ENCODE peak calls at places on chromosomes 4 and X, in ten cellular contexts. L, S, T, X, N, G, J, Y, U and Z are unnamed samples. For H3K9me3, the result is how much of the 10 kb centered on the place peaks cover.

GRCh38 chr4:21830272-21830671 is 118.3 kb downstream of the KCNIP4 start:
- DNase-seq in L (no peak), Y (peak), U (no peak), J (no peak), X (no peak), G (no peak), N (no peak), T (no peak), S (no peak), Z (no peak)

GRCh38 chrX:10828640-10829039 is 208.3 kb upstream of the MID1 start:
- DNase-seq in G (peak), L (no peak), X (no peak), J (peak), T (no peak), N (no peak), S (no peak), U (peak), Y (no peak), Z (no peak)

GRCh38 chr4:80173841-80174240 is 23.5 kb upstream of the PRDM8 start:
- DNase-seq in G (no peak), S (no peak), U (no peak), X (no peak), L (no peak), Y (no peak), J (no peak), N (no peak), T (no peak), Z (no peak)

GRCh38 chr4:138259801-138260200 is 17.7 kb upstream of the SLC7A11 start:
- DNase-seq in L (no peak), Y (peak), S (no peak), N (no peak), U (no peak), T (no peak), X (no peak), G (no peak), J (no peak), Z (no peak)

GRCh38 chr4:891747-892146 is 40.4 kb downstream of the GAK start:
- DNase-seq in J (no peak), S (no peak), L (no peak), N (no peak), Y (no peak), X (no peak), G (no peak), U (no peak), T (no peak), Z (no peak)

GRCh38 chrX:130728208-130728607 is 174.8 kb downstream of the ENOX2 start:
- DNase-seq in J (no peak), Y (no peak), T (no peak), G (no peak), S (no peak), L (no peak), U (no peak), N (no peak), X (no peak), Z (no peak)

GRCh38 chrX:22730542-22730941 is 269.2 kb upstream of the DDX53 start:
- DNase-seq in U (no peak), J (no peak), G (no peak), N (no peak), S (no peak), L (no peak), X (no peak), T (no peak), Y (no peak), Z (no peak)

GRCh38 chrX:18676470-18676869 is 4.6 kb upstream of the RS1 start:
- DNase-seq in U (peak), X (no peak), L (no peak), S (peak), Y (no peak), N (no peak), J (no peak), G (no peak), T (no peak), Z (no peak)

GRCh38 chr4:165464813-165465381 is 86.1 kb downstream of the CPE start:
- DNase-seq in T (no peak), N (no peak), Y (peak), G (no peak), S (no peak), X (no peak), L (no peak), J (no peak), U (peak), Z (no peak)

GRCh38 chr4:151400343-151400742 is 8.6 kb upstream of the FHIP1A start:
- DNase-seq in G (no peak), N (no peak), Y (no peak), J (no peak), L (no peak), X (no peak), S (no peak), T (no peak), U (no peak), Z (no peak)

GRCh38 chrX:40773809-40774208 is 38.5 kb upstream of the MED14 start:
- DNase-seq in L (no peak), J (no peak), G (no peak), Y (peak), N (no peak), U (no peak), S (peak), T (no peak), X (no peak), Z (no peak)

GRCh38 chr4:163701915-163702314 is 207.4 kb downstream of the TMA16 start:
- DNase-seq in N (no peak), L (no peak), Y (no peak), U (no peak), J (no peak), S (no peak), X (no peak), T (no peak), G (no peak), Z (no peak)

GRCh38 chrX:20547649-20548051 is 280.9 kb upstream of the RPS6KA3 start:
- DNase-seq in G (peak), S (no peak), Y (no peak), L (peak), X (no peak), N (no peak), T (no peak), J (peak), U (peak), Z (no peak)

GRCh38 chr4:78543424-78544238 is 7.9 kb upstream of the ANXA3 start:
- DNase-seq in U (no peak), J (no peak), X (no peak), S (no peak), L (no peak), T (no peak), Y (peak), N (no peak), G (no peak), Z (no peak)

GRCh38 chrX:15737188-15737956 is 698 bp upstream of the CA5B start:
- DNase-seq in S (no peak), T (no peak), G (no peak), N (no peak), U (no peak), J (no peak), L (no peak), X (no peak), Y (peak), Z (no peak)

GRCh38 chr4:160159457-160159856 is 1056.6 kb downstream of the RAPGEF2 start:
- DNase-seq in S (no peak), J (no peak), X (peak), N (peak), T (no peak), L (no peak), G (no peak), U (no peak), Y (no peak), Z (no peak)

GRCh38 chr4:99762728-99763127 is 53.9 kb upstream of the DAPP1 start:
- DNase-seq in Y (no peak), U (no peak), T (no peak), G (no peak), S (no peak), L (no peak), N (no peak), X (no peak), J (no peak), Z (no peak)

GRCh38 chrX:9467751-9468150 is 2.9 kb downstream of the TBL1X start:
- DNase-seq in Y (no peak), S (no peak), X (no peak), T (no peak), U (no peak), N (no peak), L (no peak), G (no peak), J (no peak), Z (no peak)

GRCh38 chrX:39928704-39929439 is 168.9 kb downstream of the BCOR start:
- DNase-seq in X (no peak), U (no peak), L (no peak), Y (no peak), J (no peak), T (no peak), N (no peak), S (no peak), G (peak), Z (no peak)

GRCh38 chrX:101450951-101451350 is 34.3 kb upstream of the ARMCX4 start:
- DNase-seq in U (no peak), N (peak), S (no peak), X (no peak), G (no peak), J (peak), Y (no peak), L (no peak), T (no peak), Z (no peak)

GRCh38 chrX:12758291-12758690 is 32.9 kb upstream of the PRPS2 start:
- DNase-seq in X (no peak), G (no peak), L (no peak), S (no peak), N (no peak), U (no peak), T (no peak), Y (no peak), J (no peak), Z (no peak)

GRCh38 chr4:14920759-14921313 is 81.4 kb upstream of the CPEB2 start:
- DNase-seq in G (no peak), L (no peak), S (no peak), T (no peak), J (no peak), N (no peak), Y (no peak), U (no peak), X (no peak), Z (no peak)

GRCh38 chrX:6228720-6229119 is at the start of gene NLGN4X:
- DNase-seq in X (no peak), Y (no peak), G (no peak), T (no peak), S (no peak), J (no peak), L (no peak), U (no peak), N (no peak), Z (no peak)

GRCh38 chrX:100895365-100896075 is 21.4 kb upstream of the NOX1 start:
- DNase-seq in U (peak), X (no peak), Y (peak), N (no peak), S (no peak), J (no peak), T (no peak), L (no peak), G (peak), Z (no peak)

GRCh38 chr4:147340547-147341225 is 140.2 kb upstream of the EDNRA start:
- DNase-seq in G (no peak), X (no peak), T (no peak), U (no peak), L (no peak), S (no peak), N (no peak), J (no peak), Y (peak), Z (no peak)

GRCh38 chr4:102586644-102587021 is 85.5 kb downstream of the NFKB1 start:
- DNase-seq in X (no peak), G (no peak), T (no peak), L (no peak), Y (no peak), S (no peak), N (no peak), J (no peak), U (no peak), Z (no peak)

GRCh38 chr4:186666252-186666651 is 57.4 kb downstream of the FAT1 start:
- DNase-seq in U (no peak), G (no peak), T (no peak), L (no peak), X (no peak), S (no peak), J (no peak), N (no peak), Y (no peak), Z (no peak)

GRCh38 chr4:140743194-140743931 is 12.8 kb downstream of the TBC1D9 start:
- DNase-seq in S (no peak), J (no peak), G (peak), U (no peak), X (no peak), T (no peak), N (no peak), Y (peak), L (no peak), Z (no peak)

GRCh38 chrX:81120270-81120935 is 81.3 kb downstream of the HMGN5 start:
- DNase-seq in G (no peak), N (no peak), T (no peak), S (no peak), J (no peak), L (peak), Y (no peak), X (no peak), U (peak), Z (no peak)

GRCh38 chrX:67555578-67556203 is 11.9 kb downstream of the AR start:
- DNase-seq in L (no peak), N (no peak), X (no peak), U (peak), Y (peak), T (no peak), J (peak), S (no peak), G (peak), Z (no peak)

GRCh38 chrX:65098851-65099250 is 122.6 kb upstream of the ZC4H2 start:
- DNase-seq in T (no peak), J (no peak), Y (no peak), X (no peak), L (no peak), U (no peak), N (no peak), G (no peak), S (no peak), Z (no peak)

DNA sequence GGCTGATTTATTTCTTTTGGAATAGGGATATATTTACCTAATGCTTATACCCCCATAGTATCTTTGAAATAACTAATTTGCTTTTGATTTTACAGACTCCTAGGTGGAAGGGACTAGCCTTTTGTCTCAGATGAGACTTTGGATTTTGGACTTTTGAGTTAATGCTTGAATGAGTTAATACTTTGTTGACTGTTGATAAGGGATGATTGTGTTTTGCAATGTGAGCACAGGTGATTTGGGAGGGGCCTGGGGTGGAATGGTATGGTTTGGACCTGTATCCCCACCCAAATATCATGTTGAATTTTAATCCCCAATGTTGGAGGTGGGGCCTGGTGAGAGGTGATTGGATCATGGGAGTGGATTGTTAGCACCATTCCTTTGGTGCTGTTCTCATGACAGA is 117.4 kb upstream of the ZC4H2 start:
- DNase-seq in L (no peak), N (no peak), U (no peak), Y (no peak), T (no peak), J (no peak), S (no peak), X (no peak), G (no peak), Z (no peak)
- H3K9me3 ChIP-seq in L (under half), N (under half), U (under half), Y (under half), T (under half), J (under half), S (under half), X (under half), G (under half), Z (under half)

GRCh38 chrX:112840382-112841113 is at the start of gene AMOT:
- DNase-seq in U (peak), T (peak), L (peak), J (peak), G (peak), N (peak), S (peak), Y (peak), X (peak), Z (peak)

GRCh38 chrX:112841820-112842157 is 1.2 kb upstream of the AMOT start:
- DNase-seq in T (no peak), G (no peak), N (no peak), J (no peak), Y (no peak), L (no peak), U (no peak), X (no peak), S (no peak), Z (no peak)

GRCh38 chrX:112844250-112844649 is 3.6 kb upstream of the AMOT start:
- DNase-seq in U (no peak), J (no peak), Y (no peak), L (no peak), G (no peak), T (no peak), X (no peak), N (no peak), S (no peak), Z (no peak)

GRCh38 chrX:112839856-112840255 is 775 bp downstream of the AMOT start:
- DNase-seq in G (no peak), U (no peak), N (no peak), S (no peak), T (no peak), Y (no peak), L (no peak), X (no peak), J (no peak), Z (no peak)

GRCh38 chrX:112841114-112841819 is 636 bp upstream of the AMOT start:
- DNase-seq in G (peak), J (peak), Y (peak), L (peak), S (peak), X (peak), U (peak), T (peak), N (peak), Z (peak)
- H3K4me3 ChIP-seq in G (peak), J (peak), Y (peak), L (peak), S (peak), X (peak), U (no peak), T (peak), N (peak), Z (peak)

DNA sequence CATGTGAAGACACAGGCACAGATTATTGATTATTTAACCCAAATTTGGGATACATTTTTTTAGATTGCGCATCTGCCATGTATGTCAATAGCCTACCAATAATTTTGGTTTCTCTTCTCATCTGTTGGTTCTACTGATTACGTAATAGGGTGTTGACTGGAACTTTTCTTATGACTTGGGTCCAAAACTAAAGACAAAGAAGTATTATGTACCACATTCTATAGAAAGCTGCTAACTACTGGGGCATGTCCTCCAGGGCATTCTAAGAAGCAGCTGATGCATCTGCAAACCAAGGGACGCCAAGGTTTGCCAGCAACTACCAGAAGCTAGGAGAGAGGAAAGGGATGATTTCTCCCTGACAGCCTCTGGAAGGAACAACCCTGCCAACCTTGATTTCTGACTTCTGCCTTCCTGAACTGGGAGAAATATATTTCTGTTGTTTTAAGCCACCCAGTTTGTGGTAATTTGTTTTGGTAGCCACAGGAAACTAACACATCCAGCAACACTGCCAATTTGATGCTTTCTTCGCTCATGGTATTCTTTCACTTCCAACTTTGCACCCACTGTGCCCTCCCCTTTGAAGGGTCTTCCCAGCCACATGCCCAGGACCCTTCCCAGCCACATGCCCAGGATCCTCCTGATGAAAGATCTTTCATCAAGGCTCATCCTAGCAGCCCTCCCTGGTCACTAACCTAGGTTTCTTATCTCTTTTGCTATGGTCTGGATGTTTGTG is 15.9 kb upstream of the TLR1 start:
- DNase-seq in L (no peak), G (no peak), T (peak), X (no peak), N (no peak), J (no peak), Y (no peak), S (no peak), U (no peak), Z (no peak)
- TF ChIP-seq POLR2A in L (no peak), G (no peak), T (no peak), X (no peak), N (no peak), J (no peak), Y (no peak), S (no peak), U (no peak), Z (no peak)

GRCh38 chr4:89681671-89682070 is 155.3 kb downstream of the SNCA start:
- DNase-seq in T (no peak), U (no peak), G (no peak), J (no peak), N (no peak), S (no peak), Y (no peak), L (no peak), X (no peak), Z (no peak)

GRCh38 chr4:89685690-89686089 is 151.3 kb downstream of the SNCA start:
- DNase-seq in X (no peak), L (no peak), Y (no peak), J (no peak), S (no peak), U (no peak), N (no peak), G (no peak), T (no peak), Z (no peak)

GRCh38 chr4:89682808-89683207 is 154.2 kb downstream of the SNCA start:
- DNase-seq in L (no peak), J (no peak), U (no peak), N (no peak), X (no peak), G (no peak), Y (no peak), T (no peak), S (no peak), Z (no peak)

GRCh38 chr4:89685277-89685676 is 151.7 kb downstream of the SNCA start:
- DNase-seq in L (no peak), X (no peak), U (no peak), S (no peak), T (no peak), G (no peak), J (no peak), Y (no peak), N (no peak), Z (no peak)

DNA sequence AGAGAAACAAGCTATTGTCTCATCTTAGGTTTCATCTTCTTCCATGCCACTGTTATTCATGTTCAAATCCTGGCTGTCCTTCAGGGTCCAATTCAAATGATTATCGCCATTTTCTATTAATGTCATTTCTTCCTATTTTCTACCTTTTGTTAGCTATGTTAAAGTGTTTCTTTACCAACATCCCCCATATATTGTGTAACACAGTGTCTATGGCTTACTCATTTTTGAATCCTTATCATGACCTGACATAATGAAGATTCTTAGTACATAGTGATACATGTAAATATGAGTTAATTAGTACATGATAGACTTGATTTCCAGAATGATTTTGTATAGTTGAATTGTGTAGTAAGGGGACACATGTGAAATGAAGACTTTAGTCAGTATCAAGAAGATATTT is 152.4 kb downstream of the SNCA start:
- DNase-seq in L (no peak), G (no peak), T (no peak), J (no peak), Y (no peak), N (no peak), S (no peak), U (no peak), X (no peak), Z (no peak)
- H3K9me3 ChIP-seq in L (under half), G (under half), T (under half), J (under half), Y (under half), N (under half), S (under half), U (under half), X (under half), Z (under half)